ENCODE peak calls at places on chromosomes 6 and 20, in five cellular contexts. R is EL; U is HT1080; W is stimulated activated CD8-positive, alpha-beta memory T cell treated with anti-CD3 and anti-CD28 coated beads, Interleukin-15, amount 100 ng/mL, for 48 hours; C is T follicular helper cell. I is an unnamed sample.

GRCh38 chr6:9131616-9132015 is 696.3 kb upstream of the SLC35B3 start:
- DNase-seq in R (no peak), U (no peak), W (no peak), C (no peak), I (peak)

GRCh38 chr6:135251964-135252429 is 70.9 kb downstream of the MYB start:
- DNase-seq in R (peak), U (peak), W (no peak), C (no peak), I (no peak)

GRCh38 chr6:3467996-3468395 is 11.1 kb upstream of the SLC22A23 start:
- DNase-seq in R (no peak), U (no peak), W (no peak), C (no peak), I (no peak)

GRCh38 chr6:797479-798077 is 104.6 kb upstream of the EXOC2 start:
- DNase-seq in R (peak), U (peak), W (no peak), C (peak), I (peak)

GRCh38 chr6:126803769-126804168 is 314.7 kb upstream of the RSPO3 start:
- DNase-seq in R (no peak), U (no peak), W (no peak), C (no peak), I (no peak)

GRCh38 chr20:20643925-20644324 is 68.5 kb downstream of the RALGAPA2 start:
- DNase-seq in R (no peak), U (no peak), W (no peak), C (no peak), I (no peak)

GRCh38 chr20:44111712-44112335 is 75.2 kb downstream of the JPH2 start:
- DNase-seq in R (peak), U (peak), W (no peak), C (no peak), I (no peak)

GRCh38 chr6:42099340-42100028 is 42.9 kb downstream of the C6orf132 start:
- DNase-seq in R (peak), U (peak), W (peak), C (no peak), I (no peak)

GRCh38 chr20:12113468-12114371 is 196.0 kb downstream of the BTBD3 start:
- DNase-seq in R (peak), U (peak), W (no peak), C (no peak), I (peak)

GRCh38 chr6:102582569-102582968 is 1189.1 kb downstream of the GRIK2 start:
- DNase-seq in R (no peak), U (no peak), W (no peak), C (no peak), I (no peak)

GRCh38 chr6:41704656-41705328 is 30.6 kb downstream of the TFEB start:
- DNase-seq in R (no peak), U (no peak), W (no peak), C (no peak), I (peak)

GRCh38 chr6:89454300-89454699 is 21.3 kb downstream of the ANKRD6 start:
- DNase-seq in R (no peak), U (no peak), W (no peak), C (no peak), I (no peak)

GRCh38 chr6:167493961-167494697 is 169.2 kb downstream of the TTLL2 start:
- DNase-seq in R (no peak), U (no peak), W (no peak), C (no peak), I (no peak)

GRCh38 chr20:38460040-38460623 is 12.5 kb upstream of the RALGAPB start:
- DNase-seq in R (peak), U (peak), W (no peak), C (no peak), I (peak)

GRCh38 chr20:64236137-64237088 is 19.1 kb upstream of the PCMTD2 start:
- DNase-seq in R (no peak), U (no peak), W (no peak), C (no peak), I (no peak)

GRCh38 chr20:23298155-23298554 is 52.4 kb upstream of the NXT1 start:
- DNase-seq in R (no peak), U (no peak), W (no peak), C (no peak), I (peak)

GRCh38 chr6:33856655-33857054 is 52.9 kb upstream of the MLN start:
- DNase-seq in R (no peak), U (peak), W (peak), C (peak), I (no peak)

I was measured in NCI-H2081.